ENCODE peak calls at places on chromosomes 2 and 18, in six cellular contexts. G is stomach, I is hippocampal formation, D is B cell, L is WTC11, U is EH. K is an unnamed sample.

GRCh38 chr2:13227543-13227942 is 510.8 kb downstream of the TRIB2 start:
- DNase-seq in G (no peak), I (no peak), D (no peak), L (no peak), U (no peak), K (no peak)

GRCh38 chr2:211455225-211455841 is 898.9 kb downstream of the CPS1 start:
- DNase-seq in G (peak), I (peak), D (no peak), L (peak), U (peak), K (peak)

GRCh38 chr18:6022840-6023239 is 127.5 kb upstream of the TMEM200C start:
- DNase-seq in G (no peak), I (no peak), D (no peak), L (no peak), U (peak), K (no peak)

GRCh38 chr2:144364988-144365738 is 154.8 kb downstream of the ZEB2 start:
- DNase-seq in G (no peak), I (no peak), D (no peak), L (no peak), U (peak), K (no peak)

GRCh38 chr2:6977095-6977777 is 60.0 kb downstream of the RNF144A start:
- DNase-seq in G (peak), I (peak), D (no peak), L (no peak), U (no peak), K (no peak)

GRCh38 chr2:15388406-15389325 is 172.5 kb downstream of the NBAS start:
- DNase-seq in G (no peak), I (no peak), D (no peak), L (no peak), U (no peak), K (no peak)

GRCh38 chr2:159185401-159186130 is 100.9 kb downstream of the WDSUB1 start:
- DNase-seq in G (no peak), I (no peak), D (no peak), L (no peak), U (peak), K (peak)

GRCh38 chr18:37309059-37309458 is 256.5 kb downstream of the CELF4 start:
- DNase-seq in G (no peak), I (no peak), D (no peak), L (no peak), U (peak), K (peak)

GRCh38 chr2:64563436-64563938 is 39.4 kb downstream of the AFTPH start:
- DNase-seq in G (no peak), I (no peak), D (no peak), L (no peak), U (no peak), K (no peak)

GRCh38 chr2:236862961-236863728 is 222.5 kb upstream of the COPS8 start:
- DNase-seq in G (peak), I (no peak), D (no peak), L (no peak), U (peak), K (no peak)

GRCh38 chr18:6731197-6731596 is 1.7 kb downstream of the ARHGAP28 start:
- DNase-seq in G (no peak), I (no peak), D (no peak), L (no peak), U (peak), K (no peak)

GRCh38 chr2:207337234-207338219 is 171.8 kb upstream of the KLF7 start:
- DNase-seq in G (no peak), I (no peak), D (no peak), L (no peak), U (peak), K (peak)

GRCh38 chr2:150341982-150342680 is 145.3 kb downstream of the RND3 start:
- DNase-seq in G (no peak), I (no peak), D (no peak), L (no peak), U (no peak), K (no peak)

GRCh38 chr2:113253453-113253852 is 25.3 kb downstream of the PAX8 start:
- DNase-seq in G (no peak), I (no peak), D (no peak), L (no peak), U (peak), K (peak)

GRCh38 chr2:140384946-140385345 is 1604.8 kb upstream of the NXPH2 start:
- DNase-seq in G (no peak), I (no peak), D (no peak), L (no peak), U (no peak), K (no peak)

GRCh38 chr2:195656131-195656858 is 731 bp upstream of the SLC39A10 start:
- DNase-seq in G (no peak), I (no peak), D (no peak), L (no peak), U (no peak), K (peak)